ENCODE peak calls at places on chromosomes 7 and 10, in five cellular contexts. F, K, I, S and P are unnamed samples.

GRCh38 chr10:118343549-118343948 is 1.4 kb upstream of the FAM204A start:
- DNase-seq in S (no peak), F (no peak), K (no peak), I (no peak), P (no peak)

GRCh38 chr10:28503114-28503513 is 29.8 kb upstream of the WAC start:
- DNase-seq in F (no peak), I (no peak), K (no peak), S (no peak), P (no peak)

GRCh38 chr10:56551037-56551436 is 190.0 kb upstream of the ZWINT start:
- DNase-seq in K (no peak), S (no peak), I (no peak), F (no peak), P (no peak)

GRCh38 chr10:67075381-67076001 is 149.7 kb downstream of the LRRTM3 start:
- DNase-seq in F (no peak), K (no peak), I (no peak), S (no peak), P (no peak)

GRCh38 chr10:92990615-92991014 is 70.0 kb upstream of the CYP26C1 start:
- DNase-seq in I (no peak), S (no peak), K (peak), F (no peak), P (no peak)

GRCh38 chr7:106916689-106917088 is 51.6 kb downstream of the PIK3CG start:
- DNase-seq in K (no peak), S (no peak), F (no peak), I (no peak), P (no peak)

GRCh38 chr7:151459726-151460473 is 20.0 kb upstream of the CRYGN start:
- DNase-seq in S (peak), F (no peak), K (no peak), I (no peak), P (peak)

GRCh38 chr7:115475774-115476407 is 554.0 kb downstream of the MDFIC start:
- DNase-seq in K (peak), F (no peak), I (no peak), S (no peak), P (peak)

GRCh38 chr10:70714961-70715360 is 42.7 kb downstream of the ADAMTS14 start:
- DNase-seq in F (no peak), I (no peak), K (no peak), S (no peak), P (no peak)

GRCh38 chr10:49116509-49117365 is 1.4 kb upstream of the VSTM4 start:
- DNase-seq in K (no peak), S (no peak), F (peak), I (no peak), P (no peak)

GRCh38 chr10:42864575-42864974 is 82.0 kb downstream of the BMS1 start:
- DNase-seq in S (no peak), I (no peak), K (no peak), F (no peak), P (no peak)

GRCh38 chr7:30142710-30143109 is 7.9 kb downstream of the MTURN start:
- DNase-seq in K (no peak), F (no peak), S (no peak), I (no peak), P (no peak)

GRCh38 chr10:4130685-4131084 is 345.7 kb upstream of the KLF6 start:
- DNase-seq in K (no peak), S (no peak), I (no peak), F (no peak), P (no peak)

GRCh38 chr10:76359001-76359400 is 927.6 kb downstream of the LRMDA start:
- DNase-seq in I (no peak), K (no peak), F (no peak), S (no peak), P (no peak)

GRCh38 chr7:114370177-114370576 is 44.4 kb upstream of the FOXP2 start:
- DNase-seq in S (no peak), K (no peak), F (no peak), I (no peak), P (no peak)

GRCh38 chr10:116271593-116272496 is 1.2 kb downstream of the GFRA1 start:
- DNase-seq in I (no peak), K (peak), S (no peak), F (no peak), P (no peak)

GRCh38 chr7:47361746-47362215 is 220.1 kb downstream of the TNS3 start:
- DNase-seq in S (no peak), F (no peak), I (no peak), K (peak), P (no peak)

GRCh38 chr7:149734514-149735075 is 38.8 kb downstream of the ZNF467 start:
- DNase-seq in K (no peak), S (no peak), F (no peak), I (no peak), P (no peak)

GRCh38 chr7:11130012-11130411 is 156.3 kb downstream of the PHF14 start:
- DNase-seq in I (no peak), S (no peak), F (no peak), K (no peak), P (no peak)

GRCh38 chr7:11713352-11713751 is 118.6 kb downstream of the THSD7A start:
- DNase-seq in I (no peak), K (no peak), F (no peak), S (no peak), P (no peak)

GRCh38 chr7:129101746-129102145 is 42.8 kb upstream of the TSPAN33 start:
- DNase-seq in I (no peak), K (no peak), F (no peak), S (no peak), P (no peak)

GRCh38 chr10:117646718-117647117 is 104.2 kb downstream of the EMX2 start:
- DNase-seq in K (no peak), F (no peak), I (no peak), S (no peak), P (no peak)

GRCh38 chr7:87058739-87059524 is 522 bp downstream of the ELAPOR2 start:
- DNase-seq in S (peak), K (peak), I (no peak), F (peak), P (peak)

GRCh38 chr10:70510904-70511303 is 32.3 kb downstream of the PALD1 start:
- DNase-seq in S (no peak), F (no peak), I (no peak), K (no peak), P (no peak)

GRCh38 chr7:127632276-127632910 is 14.5 kb upstream of the PAX4 start:
- DNase-seq in I (no peak), K (no peak), S (no peak), F (no peak), P (no peak)

GRCh38 chr7:90948085-90948484 is 316.1 kb upstream of the FZD1 start:
- DNase-seq in K (no peak), I (no peak), S (no peak), F (no peak), P (no peak)

GRCh38 chr10:127044191-127044590 is 139.0 kb downstream of the DOCK1 start:
- DNase-seq in F (no peak), K (no peak), I (no peak), S (no peak), P (no peak)

GRCh38 chr10:110392860-110393732 is 88.4 kb upstream of the SMNDC1 start:
- DNase-seq in S (no peak), F (no peak), K (no peak), I (no peak), P (no peak)

GRCh38 chr10:86646532-86646931 is 7.8 kb upstream of the OPN4 start:
- DNase-seq in S (no peak), K (no peak), F (no peak), I (no peak), P (no peak)

GRCh38 chr7:4840097-4840501 is 21.7 kb downstream of the PAPOLB start:
- DNase-seq in F (no peak), K (no peak), I (no peak), S (no peak), P (no peak)

GRCh38 chr10:94496646-94497045 is 48.9 kb upstream of the HELLS start:
- DNase-seq in K (no peak), S (no peak), F (no peak), I (no peak), P (no peak)

GRCh38 chr7:79130715-79131114 is 322.8 kb downstream of the MAGI2 start:
- DNase-seq in F (no peak), K (no peak), S (no peak), I (no peak), P (no peak)

GRCh38 chr10:3897156-3897555 is 112.1 kb upstream of the KLF6 start:
- DNase-seq in S (no peak), F (no peak), K (no peak), I (no peak), P (no peak)

GRCh38 chr10:93584445-93584844 is 16.6 kb downstream of the RBP4 start:
- DNase-seq in S (no peak), I (no peak), F (no peak), K (no peak), P (no peak)

GRCh38 chr7:151519765-151520418 is at the start of gene RHEB:
- DNase-seq in F (peak), I (peak), S (peak), K (peak), P (peak)

GRCh38 chr7:24368161-24368560 is 84.2 kb downstream of the NPY start:
- DNase-seq in I (no peak), K (no peak), F (no peak), S (no peak), P (no peak)

GRCh38 chr10:87659571-87660483 is at the start of gene PAPSS2:
- DNase-seq in I (no peak), K (peak), S (no peak), F (no peak), P (no peak)

GRCh38 chr10:79374312-79375191 is 27.3 kb downstream of the PPIF start:
- DNase-seq in S (peak), K (peak), F (peak), I (peak), P (peak)